ENCODE peak calls at places on chromosomes 3 and 15, in five cellular contexts. X is GM12878, L is A549, E is K562, Z is IMR-90. R is an unnamed sample.

GRCh38 chr3:63706321-63707085 is 54.0 kb downstream of the SNTN start:
- DNase-seq in L (no peak), Z (no peak), X (no peak), E (no peak), R (no peak)

GRCh38 chr15:99213187-99213811 is 36.1 kb downstream of the TTC23 start:
- DNase-seq in E (peak; percentile 48), L (peak; percentile 72), Z (peak; percentile 67), X (peak; percentile 4), R (peak; percentile 66)

GRCh38 chr15:89556413-89557262 is 18.6 kb upstream of the TICRR start:
- DNase-seq in Z (peak; percentile 77), E (peak; percentile 66), X (no peak), L (peak; percentile 89), R (peak; percentile 70)

GRCh38 chr3:60742606-60743145 is 508.6 kb downstream of the FHIT start:
- DNase-seq in Z (peak; percentile 47), X (no peak), E (no peak), L (peak; percentile 9), R (no peak)

GRCh38 chr3:9151240-9151639 is 98.2 kb downstream of the SRGAP3 start:
- DNase-seq in E (no peak), Z (no peak), L (peak; percentile 60), X (no peak), R (no peak)

GRCh38 chr3:117630885-117631284 is 921.3 kb downstream of the TUSC7 start:
- DNase-seq in L (no peak), X (no peak), Z (peak; percentile 35), E (no peak), R (no peak)

GRCh38 chr3:189001559-189001958 is 170.2 kb upstream of the TPRG1 start:
- DNase-seq in X (no peak), Z (peak; percentile 93), E (no peak), L (peak; percentile 44), R (no peak)

GRCh38 chr3:78494831-78495230 is 1273.0 kb downstream of the ROBO1 start:
- DNase-seq in Z (no peak), X (no peak), L (no peak), E (no peak), R (no peak)

GRCh38 chr3:148962513-148962912 is 28.8 kb upstream of the GYG1 start:
- DNase-seq in Z (peak; percentile 88), X (no peak), E (peak; percentile 9), L (peak; percentile 76), R (no peak)

GRCh38 chr15:37095993-37096877 is 4.1 kb downstream of the MEIS2 start:
- DNase-seq in Z (no peak), X (no peak), L (no peak), E (no peak), R (peak; percentile 51)

GRCh38 chr3:49296781-49297420 is 19.9 kb upstream of the C3orf62 start:
- DNase-seq in E (no peak), L (no peak), X (no peak), Z (no peak), R (no peak)

GRCh38 chr3:17846466-17846865 is 104.0 kb upstream of the TBC1D5 start:
- DNase-seq in E (no peak), Z (peak; percentile 13), L (no peak), X (no peak), R (no peak)

GRCh38 chr15:101138913-101139880 is 112.7 kb downstream of the CHSY1 start:
- DNase-seq in L (no peak), X (peak; percentile 48), Z (peak; percentile 62), E (no peak), R (no peak)

GRCh38 chr3:142931222-142931621 is 32.3 kb downstream of the PAQR9 start:
- DNase-seq in Z (no peak), X (no peak), L (peak; percentile 62), E (no peak), R (peak; percentile 44)

GRCh38 chr3:14248477-14248848 is 69.8 kb downstream of the LSM3 start:
- DNase-seq in Z (no peak), X (no peak), L (no peak), E (no peak), R (no peak)

GRCh38 chr3:32818431-32819085 is 761 bp downstream of the TRIM71 start:
- DNase-seq in X (no peak), Z (no peak), E (no peak), L (no peak), R (peak; percentile 44)

GRCh38 chr3:17491601-17492000 is 250.8 kb downstream of the TBC1D5 start:
- DNase-seq in Z (peak; percentile 86), E (no peak), L (no peak), X (no peak), R (no peak)

GRCh38 chr3:161217496-161217895 is 3.6 kb upstream of the NMD3 start:
- DNase-seq in Z (no peak), E (no peak), X (no peak), L (peak; percentile 6), R (no peak)

DNA sequence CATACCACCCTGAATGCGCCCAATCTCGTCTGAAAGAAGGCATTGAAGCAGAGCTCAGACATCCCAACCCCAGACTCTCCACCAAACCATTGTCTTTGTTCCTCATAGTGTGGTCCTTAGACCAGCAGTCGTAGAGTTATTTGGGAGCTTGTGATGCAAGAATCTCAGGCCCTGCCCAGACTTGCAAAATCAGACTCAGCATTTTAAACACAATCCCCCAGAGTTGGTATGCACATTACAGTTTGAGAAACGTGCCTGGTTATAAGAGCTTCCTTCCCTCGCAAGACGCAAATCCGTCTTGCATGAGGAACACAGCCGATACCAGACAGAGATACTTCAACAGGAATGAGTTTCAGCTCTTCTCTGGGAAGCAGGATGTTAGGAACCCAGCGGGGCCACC is 38.9 kb upstream of the IREB2 start:
- DNase-seq in Z (no peak), X (no peak), L (no peak), E (no peak), R (no peak)
- TF ChIP-seq RCOR1 in Z (no peak), X (no peak), L (no peak), E (no peak), R (no peak)

GRCh38 chr3:22587446-22587845 is 615.7 kb upstream of the UBE2E2 start:
- DNase-seq in E (no peak), X (no peak), L (no peak), Z (no peak), R (no peak)

GRCh38 chr3:22585504-22585903 is 617.6 kb upstream of the UBE2E2 start:
- DNase-seq in Z (peak; percentile 38), L (no peak), X (no peak), E (no peak), R (no peak)

DNA sequence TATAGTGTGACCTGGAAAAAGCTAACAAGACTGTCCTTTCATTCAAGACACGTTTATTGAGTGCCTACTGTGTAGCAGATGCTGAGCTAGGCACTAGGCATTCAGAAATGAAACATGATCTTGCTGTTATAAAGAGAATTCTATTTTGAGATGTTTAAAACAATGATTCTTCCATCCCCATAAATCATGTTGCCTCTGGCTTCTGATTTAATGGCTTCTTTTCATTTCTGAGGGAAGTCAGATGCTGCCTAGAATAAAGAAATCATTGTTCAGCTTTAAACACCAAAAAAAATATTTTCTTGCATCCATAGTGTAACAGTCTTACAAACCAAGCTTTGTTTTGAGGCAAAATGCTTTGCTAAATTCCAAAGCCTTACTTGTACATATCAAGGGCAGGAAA is 620.8 kb upstream of the UBE2E2 start:
- DNase-seq in X (no peak), E (no peak), L (no peak), Z (no peak), R (no peak)
- TF ChIP-seq RCOR1 in X (no peak), E (no peak), L (no peak), Z (no peak), R (no peak)

GRCh38 chr15:71940004-71940588 is 129.7 kb downstream of the NR2E3 start:
- DNase-seq in X (peak; percentile 60), Z (peak; percentile 9), L (no peak), E (no peak), R (no peak)

DNA sequence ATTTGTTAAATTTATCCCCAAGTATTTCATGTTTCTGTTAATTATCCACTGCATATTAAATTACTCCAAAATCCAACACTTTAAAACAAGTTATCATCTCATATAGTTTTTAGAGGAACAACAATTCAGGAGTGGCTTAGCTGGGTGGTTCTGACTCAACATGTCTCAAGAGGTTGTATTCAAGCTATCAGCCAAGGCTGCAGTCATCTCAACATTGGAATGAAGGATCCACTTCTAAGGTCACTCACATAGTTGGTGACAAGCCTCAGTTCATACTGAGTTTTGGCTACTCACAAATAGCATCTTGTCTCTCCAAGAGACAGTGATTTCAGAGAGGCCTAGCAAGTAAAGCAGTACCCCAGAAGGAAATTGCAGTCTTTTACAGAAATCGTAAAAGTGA is 134.7 kb downstream of the NR2E3 start:
- DNase-seq in L (no peak), E (no peak), X (no peak), Z (peak; percentile 4), R (no peak)
- TF ChIP-seq RCOR1 in L (no peak), E (no peak), X (no peak), Z (no peak), R (no peak)

GRCh38 chr15:57626713-57627440 is 35.2 kb downstream of the MYZAP start:
- DNase-seq in E (no peak), X (no peak), L (no peak), Z (no peak), R (peak; percentile 61)
- TF ChIP-seq RCOR1 in E (no peak), X (no peak), L (no peak), Z (no peak), R (no peak)

GRCh38 chr3:66041116-66041515 is 2.4 kb upstream of the MAGI1 start:
- DNase-seq in Z (peak; percentile 78), E (no peak), L (no peak), X (no peak), R (no peak)
- TF ChIP-seq RCOR1 in Z (no peak), E (no peak), L (no peak), X (no peak), R (no peak)

DNA sequence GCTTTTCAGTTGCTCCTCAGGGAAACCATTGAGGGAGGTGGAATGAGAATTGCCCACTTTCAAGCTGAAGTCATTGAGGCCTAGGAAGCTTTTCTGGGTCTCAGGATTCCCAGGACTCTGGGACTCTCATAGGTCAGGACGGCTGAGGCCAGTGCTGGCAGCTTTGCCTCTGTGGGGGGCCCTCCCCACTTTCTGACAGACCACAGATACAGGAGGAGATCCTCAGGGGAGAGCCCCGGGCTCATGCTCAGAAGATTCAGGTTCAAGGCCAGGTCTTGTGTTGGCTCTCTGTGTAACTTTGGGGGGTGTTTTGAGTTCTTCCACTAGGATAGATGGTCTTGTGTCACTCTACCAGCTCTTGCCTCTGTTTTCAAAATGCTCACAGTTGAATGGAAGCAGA is 50.0 kb downstream of the SMAD6 start:
- DNase-seq in X (no peak), E (no peak), Z (no peak), L (no peak), R (no peak)
- TF ChIP-seq RCOR1 in X (no peak), E (no peak), Z (no peak), L (no peak), R (no peak)

GRCh38 chr3:41769106-41769505 is 192.8 kb downstream of the ULK4 start:
- DNase-seq in E (no peak), X (no peak), L (no peak), Z (no peak), R (no peak)

GRCh38 chr3:41768363-41768762 is 193.5 kb downstream of the ULK4 start:
- DNase-seq in X (no peak), L (no peak), Z (no peak), E (no peak), R (no peak)
- TF ChIP-seq RCOR1 in X (no peak), L (no peak), Z (no peak), E (no peak), R (no peak)

DNA sequence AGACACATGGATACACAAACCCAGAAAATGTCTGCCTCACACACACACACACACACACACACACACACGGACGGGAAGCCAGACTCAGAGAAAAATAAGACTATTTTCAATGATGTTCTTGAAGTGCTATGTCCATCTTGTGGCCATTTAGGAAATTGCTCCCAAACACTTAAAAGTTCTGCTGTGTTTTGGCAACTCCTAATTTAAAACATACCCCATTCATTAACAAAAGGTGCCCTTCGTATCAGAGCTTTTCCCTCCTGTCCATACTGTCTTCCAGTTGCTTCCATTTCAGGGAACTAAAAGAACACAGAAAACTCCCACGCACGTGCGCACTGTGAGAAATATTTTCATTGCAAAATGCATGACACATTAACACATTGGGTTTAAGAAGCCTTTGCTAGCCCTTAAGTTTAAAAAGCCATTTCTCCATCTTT is 44.6 kb downstream of the SLC12A1 start:
- DNase-seq in E (peak; percentile 22), L (peak; percentile 67), X (peak; percentile 17), Z (peak; percentile 79), R (peak; percentile 58)
- TF ChIP-seq RCOR1 in E (no peak), L (no peak), X (no peak), Z (no peak), R (no peak)